ENCODE peak calls at places on chromosomes 4 and X, in four cellular contexts. Q is tibial artery, Y is cardiac fibroblast, V is brain microvascular endothelial cell. D is an unnamed sample.

GRCh38 chr4:81326581-81326980 is 111.6 kb upstream of the PRKG2 start:
- DNase-seq in Q (no peak), Y (peak; percentile 48), V (no peak), D (no peak)

GRCh38 chr4:5956285-5957021 is 61.8 kb downstream of the C4orf50 start:
- DNase-seq in Q (no peak), Y (no peak), V (no peak), D (no peak)

GRCh38 chrX:141375011-141375730 is 132.9 kb upstream of the SPANXC start:
- DNase-seq in Q (no peak), Y (peak; percentile 19), V (no peak), D (no peak)

GRCh38 chr4:185115827-185116232 is 27.2 kb upstream of the SLC25A4 start:
- DNase-seq in Q (no peak), Y (peak; percentile 99), V (peak; percentile 83), D (peak; percentile 50)

GRCh38 chr4:67746797-67747495 is 7.2 kb downstream of the GNRHR start:
- DNase-seq in Q (no peak), Y (peak; percentile 60), V (no peak), D (no peak)

GRCh38 chrX:153539171-153539978 is 21.9 kb downstream of the ATP2B3 start:
- DNase-seq in Q (peak; percentile 32), Y (peak; percentile 64), V (peak; percentile 29), D (peak; percentile 63)

GRCh38 chrX:340121-340520 is 21.5 kb upstream of the GTPBP6 start:
- DNase-seq in Q (no peak), Y (no peak), V (no peak), D (no peak)

GRCh38 chr4:124118061-124118460 is 594.5 kb downstream of the ANKRD50 start:
- DNase-seq in Q (no peak), Y (no peak), V (no peak), D (no peak)

GRCh38 chrX:154749856-154750255 is 1.0 kb downstream of the GAB3 start:
- DNase-seq in Q (no peak), Y (peak; percentile 43), V (no peak), D (no peak)

GRCh38 chr4:163948920-163949455 is 454.5 kb downstream of the TMA16 start:
- DNase-seq in Q (no peak), Y (no peak), V (no peak), D (no peak)

DNA sequence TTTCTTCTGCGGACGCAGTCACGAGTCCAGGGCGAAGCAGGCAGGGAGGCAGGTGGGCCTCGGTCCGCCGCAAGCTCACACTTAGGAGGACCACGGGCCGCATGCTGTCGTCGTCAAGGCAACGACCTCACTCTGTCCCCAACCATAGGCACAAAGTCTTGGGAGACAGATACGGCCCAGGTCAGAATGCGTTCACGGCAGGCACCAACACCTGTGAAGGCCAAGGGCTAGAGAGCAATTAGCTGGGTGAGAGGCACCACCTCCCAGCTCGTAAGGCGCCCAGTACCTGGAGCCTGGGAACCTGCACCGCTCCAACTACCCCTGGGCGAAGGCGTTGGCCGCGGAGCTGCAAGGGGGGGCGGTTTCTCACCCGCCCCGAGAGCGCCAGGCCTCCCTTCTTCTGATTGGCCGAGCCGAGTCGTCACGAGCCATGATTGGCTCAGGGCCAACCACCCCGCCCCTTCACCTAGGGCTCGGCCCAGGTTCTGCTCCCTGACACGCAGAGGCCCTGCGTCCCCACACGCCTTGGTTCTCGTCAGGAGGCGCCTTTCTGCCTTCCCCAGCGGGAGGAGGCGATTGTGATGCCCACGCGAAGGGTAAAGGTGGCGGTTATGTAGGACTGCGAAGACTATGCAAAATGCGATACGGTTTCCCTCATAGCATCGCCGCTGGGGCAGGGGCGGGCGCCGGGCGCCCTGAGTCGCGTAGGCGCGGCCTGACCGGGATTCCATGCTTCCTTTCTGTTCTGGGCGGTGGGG is at the start of gene CDKL2:
- DNase-seq in Q (peak; percentile 65), Y (peak; percentile 68), V (peak; percentile 52), D (peak; percentile 95)
- H3K4me3 ChIP-seq in Q (peak within 1 kb of the TSS; percentile 79), Y (peak within 1 kb of the TSS; percentile 71), V (peak within 1 kb of the TSS; percentile 86), D (peak within 1 kb of the TSS; percentile 45)

GRCh38 chr4:92252846-92253245 is 50.9 kb upstream of the GRID2 start:
- DNase-seq in Q (no peak), Y (no peak), V (no peak), D (no peak)

GRCh38 chr4:92253986-92254671 is 49.6 kb upstream of the GRID2 start:
- DNase-seq in Q (no peak), Y (no peak), V (no peak), D (no peak)

GRCh38 chr4:92254767-92255442 is 48.9 kb upstream of the GRID2 start:
- DNase-seq in Q (no peak), Y (no peak), V (no peak), D (no peak)

GRCh38 chr4:92251711-92252110 is 52.1 kb upstream of the GRID2 start:
- DNase-seq in Q (no peak), Y (peak; percentile 18), V (no peak), D (no peak)

GRCh38 chr4:92253550-92253949 is 50.2 kb upstream of the GRID2 start:
- DNase-seq in Q (no peak), Y (no peak), V (no peak), D (no peak)
- TF ChIP-seq CTCF in Q (no peak), Y (no peak), V (no peak), D (no peak)

DNA sequence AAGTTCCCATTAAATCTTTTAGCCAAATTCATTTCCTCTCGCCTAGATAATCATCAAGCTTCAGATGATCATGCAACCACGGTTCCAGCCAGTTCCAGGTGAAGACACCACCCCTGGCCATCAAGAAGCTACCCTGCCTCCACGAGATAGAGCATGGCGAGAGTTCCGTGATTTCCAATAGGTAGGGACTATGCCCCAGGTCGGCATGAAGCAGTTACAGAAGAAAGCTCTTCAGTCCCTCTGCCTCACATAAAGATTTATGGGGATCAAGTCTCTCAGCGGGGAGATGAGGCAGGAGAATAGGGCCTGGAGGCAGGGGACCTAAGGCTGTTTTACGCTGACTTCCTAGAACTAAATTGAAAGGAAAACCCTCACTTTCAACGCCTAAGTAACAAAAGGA is 183.9 kb downstream of the OR13H1 start:
- DNase-seq in Q (no peak), Y (no peak), V (no peak), D (no peak)
- H3K4me3 ChIP-seq in Q (no peak overlapping the region), Y (no peak overlapping the region), V (no peak overlapping the region), D (no peak overlapping the region)

GRCh38 chr4:111937368-111937767 is 207.9 kb upstream of the FAM241A start:
- DNase-seq in Q (no peak), Y (peak; percentile 20), V (no peak), D (no peak)
- TF ChIP-seq CTCF in Q (no peak), Y (peak; percentile 15), V (peak; percentile 17), D (no peak)

GRCh38 chrX:3527166-3527565 is 180.7 kb upstream of the MXRA5 start:
- DNase-seq in Q (no peak), Y (no peak), V (no peak), D (no peak)

GRCh38 chrX:3526749-3527148 is 180.3 kb upstream of the MXRA5 start:
- DNase-seq in Q (no peak), Y (peak; percentile 22), V (peak; percentile 50), D (no peak)

GRCh38 chrX:3532571-3532970 is 180.9 kb downstream of the PRKX start:
- DNase-seq in Q (no peak), Y (no peak), V (no peak), D (no peak)

GRCh38 chrX:3526084-3526483 is 179.6 kb upstream of the MXRA5 start:
- DNase-seq in Q (no peak), Y (peak; percentile 49), V (peak; percentile 47), D (no peak)

DNA sequence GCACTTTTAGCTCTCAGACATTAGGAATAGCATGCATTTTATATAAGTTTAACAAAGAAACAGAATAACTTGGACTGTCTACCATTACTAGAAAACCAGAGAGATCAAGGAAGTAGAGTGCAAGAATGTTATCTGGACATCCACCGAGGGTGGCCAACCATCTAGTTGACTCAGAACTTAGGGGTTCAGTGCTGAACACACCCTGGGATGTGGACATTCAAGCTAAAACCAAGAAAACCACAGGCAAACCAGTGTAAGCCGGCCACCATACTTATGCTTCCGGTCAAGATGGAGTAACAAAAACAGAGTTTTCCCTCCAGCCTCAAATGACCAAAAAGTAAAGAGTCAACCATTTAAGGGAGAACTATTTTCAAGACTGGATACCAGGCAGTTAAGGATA is 181.4 kb upstream of the MXRA5 start:
- DNase-seq in Q (no peak), Y (no peak), V (no peak), D (no peak)
- H3K4me3 ChIP-seq in Q (no peak overlapping the region), Y (no peak overlapping the region), V (no peak overlapping the region), D (no peak overlapping the region)

GRCh38 chrX:15617111-15617510 is 16.4 kb upstream of the ACE2 start:
- DNase-seq in Q (no peak), Y (no peak), V (no peak), D (no peak)
- TF ChIP-seq CTCF in Q (no peak), Y (no peak), V (no peak), D (no peak)